ENCODE peak calls at places on chromosomes 5 and 9, in five cellular contexts. S is aorta, P is fibroblast of lung, Y is neural progenitor cell, W is psoas muscle. V is an unnamed sample.

GRCh38 chr5:118723021-118723338 is 265.4 kb downstream of the DTWD2 start:
- DNase-seq in S (no peak), W (no peak), Y (no peak), P (no peak), V (no peak)

GRCh38 chr5:32390819-32391591 is 53.5 kb downstream of the ZFR start:
- DNase-seq in Y (no peak), P (peak; percentile 94), W (no peak), S (no peak), V (no peak)

GRCh38 chr9:71353723-71354122 is 232.3 kb upstream of the TRPM3 start:
- DNase-seq in S (no peak), Y (no peak), W (no peak), P (no peak), V (no peak)

GRCh38 chr5:78320461-78320860 is 26.0 kb upstream of the AP3B1 start:
- DNase-seq in S (no peak), P (peak; percentile 62), W (no peak), Y (peak; percentile 42), V (peak; percentile 42)

GRCh38 chr9:129240581-129241211 is 62.6 kb upstream of the IER5L start:
- DNase-seq in S (peak; percentile 18), P (no peak), W (peak; percentile 2), Y (no peak), V (no peak)

GRCh38 chr5:31215236-31215635 is 21.8 kb downstream of the CDH6 start:
- DNase-seq in P (no peak), S (no peak), Y (no peak), W (no peak), V (no peak)

GRCh38 chr9:99873531-99873930 is 32.9 kb upstream of the STX17 start:
- DNase-seq in Y (no peak), P (peak; percentile 23), S (no peak), W (no peak), V (peak; percentile 83)

GRCh38 chr5:100823812-100824211 is 79.3 kb downstream of the ST8SIA4 start:
- DNase-seq in S (no peak), Y (no peak), P (no peak), W (no peak), V (no peak)

GRCh38 chr5:125536582-125536981 is 790.1 kb upstream of the ZNF608 start:
- DNase-seq in S (no peak), W (no peak), Y (no peak), P (peak; percentile 48), V (no peak)

GRCh38 chr5:151239237-151239861 is 13.6 kb upstream of the GM2A start:
- DNase-seq in S (peak; percentile 86), P (peak; percentile 78), W (peak; percentile 82), Y (peak; percentile 61), V (peak; percentile 77)

GRCh38 chr5:134140530-134141201 is 26.2 kb downstream of the TCF7 start:
- DNase-seq in P (peak; percentile 66), Y (peak; percentile 79), S (peak; percentile 71), W (peak; percentile 58), V (peak; percentile 88)
- H3K27ac ChIP-seq in P (no peak overlapping the region), Y (no peak overlapping the region), S (no peak overlapping the region), W (no peak overlapping the region), V (peak overlapping the region; percentile 16)

GRCh38 chr9:4497395-4497794 is 7.1 kb downstream of the SLC1A1 start:
- DNase-seq in P (no peak), W (no peak), Y (no peak), S (no peak), V (no peak)
- H3K27ac ChIP-seq in P (no peak overlapping the region), W (no peak overlapping the region), Y (no peak overlapping the region), S (no peak overlapping the region), V (no peak overlapping the region)

DNA sequence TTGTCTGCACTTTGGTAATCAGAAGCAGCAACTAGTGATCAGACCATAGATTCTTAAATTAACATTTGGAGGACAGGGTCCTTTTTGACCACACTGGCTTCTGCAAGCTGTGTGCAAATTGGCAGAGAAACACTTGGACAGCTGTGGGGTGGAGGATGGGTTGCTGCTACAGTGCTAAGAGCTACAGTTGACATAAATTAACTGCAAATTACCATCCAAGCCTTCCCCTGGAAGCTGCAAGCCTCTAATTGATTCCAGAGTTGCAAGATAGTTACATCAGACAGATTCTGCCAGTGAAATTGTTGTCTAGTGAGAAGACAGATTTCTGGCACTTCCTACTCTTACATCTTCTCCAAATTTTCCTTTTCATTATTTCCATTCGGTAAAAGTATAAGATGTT is 517.7 kb downstream of the DIRAS2 start:
- DNase-seq in Y (no peak), S (no peak), P (peak; percentile 65), W (no peak), V (no peak)
- H3K27ac ChIP-seq in Y (no peak overlapping the region), S (no peak overlapping the region), P (no peak overlapping the region), W (no peak overlapping the region), V (no peak overlapping the region)

GRCh38 chr5:16603701-16604100 is 13.1 kb downstream of the RETREG1 start:
- DNase-seq in Y (no peak), S (no peak), W (no peak), P (no peak), V (no peak)

GRCh38 chr5:16600397-16600796 is 16.4 kb downstream of the RETREG1 start:
- DNase-seq in S (peak; percentile 73), W (peak; percentile 44), P (peak; percentile 27), Y (no peak), V (no peak)

GRCh38 chr5:16602182-16602581 is 14.6 kb downstream of the RETREG1 start:
- DNase-seq in P (no peak), S (no peak), W (no peak), Y (no peak), V (no peak)

GRCh38 chr5:16603295-16603694 is 13.5 kb downstream of the RETREG1 start:
- DNase-seq in Y (no peak), P (no peak), W (no peak), S (no peak), V (no peak)

GRCh38 chr5:16600949-16601348 is 15.8 kb downstream of the RETREG1 start:
- DNase-seq in P (peak; percentile 3), W (no peak), S (no peak), Y (no peak), V (no peak)
- H3K27ac ChIP-seq in P (no peak overlapping the region), W (no peak overlapping the region), S (no peak overlapping the region), Y (no peak overlapping the region), V (no peak overlapping the region)

DNA sequence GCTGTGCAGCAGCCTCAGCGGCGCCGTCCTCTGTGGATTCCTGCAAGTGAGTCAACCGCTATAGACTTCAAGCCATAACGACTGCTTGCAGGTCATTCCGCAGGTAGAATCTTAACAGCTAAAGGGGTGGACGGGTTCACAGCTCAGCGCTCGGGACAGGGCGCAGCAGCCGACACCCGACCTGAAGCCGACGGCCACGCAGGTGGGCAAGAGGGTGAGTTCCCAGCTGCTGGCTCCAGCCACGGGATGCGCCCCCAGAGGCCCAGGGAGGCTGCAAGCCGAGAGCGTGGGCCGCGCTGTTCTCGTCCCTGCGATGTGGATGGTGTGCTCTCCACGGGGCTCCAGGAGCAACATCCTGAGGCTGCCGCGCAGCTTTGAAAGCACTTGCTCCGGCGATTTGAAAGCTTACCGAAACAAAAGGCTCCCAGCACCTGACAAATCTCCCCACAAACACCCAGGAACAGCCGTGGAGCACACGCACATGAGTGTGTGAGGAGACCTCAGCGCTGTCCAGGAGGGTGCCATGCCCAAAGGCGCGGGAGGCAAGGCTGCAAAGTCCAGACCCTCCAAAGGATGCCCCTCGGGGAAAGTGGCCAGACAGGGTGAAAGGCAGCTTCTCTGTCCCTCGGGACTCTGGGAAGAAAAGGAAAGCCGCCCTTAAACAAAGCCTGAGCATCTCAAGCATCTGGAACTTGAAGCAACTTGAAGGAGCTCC is 48.7 kb downstream of the EXD3 start:
- DNase-seq in W (no peak), S (peak; percentile 25), Y (no peak), P (no peak), V (no peak)
- H3K27ac ChIP-seq in W (no peak overlapping the region), S (no peak overlapping the region), Y (no peak overlapping the region), P (no peak overlapping the region), V (no peak overlapping the region)

GRCh38 chr9:137437691-137438590 is 3.2 kb downstream of the ENTPD8 start:
- DNase-seq in W (peak; percentile 9), Y (no peak), S (peak; percentile 40), P (no peak), V (no peak)

GRCh38 chr9:137434498-137435380 is 6.4 kb downstream of the ENTPD8 start:
- DNase-seq in P (no peak), Y (no peak), S (peak; percentile 53), W (peak; percentile 17), V (no peak)

GRCh38 chr9:137435381-137435891 is 5.7 kb downstream of the ENTPD8 start:
- DNase-seq in W (peak; percentile 13), Y (no peak), S (no peak), P (no peak), V (no peak)

GRCh38 chr9:137436761-137437600 is 4.2 kb downstream of the ENTPD8 start:
- DNase-seq in P (no peak), S (peak; percentile 43), Y (no peak), W (peak; percentile 12), V (no peak)

DNA sequence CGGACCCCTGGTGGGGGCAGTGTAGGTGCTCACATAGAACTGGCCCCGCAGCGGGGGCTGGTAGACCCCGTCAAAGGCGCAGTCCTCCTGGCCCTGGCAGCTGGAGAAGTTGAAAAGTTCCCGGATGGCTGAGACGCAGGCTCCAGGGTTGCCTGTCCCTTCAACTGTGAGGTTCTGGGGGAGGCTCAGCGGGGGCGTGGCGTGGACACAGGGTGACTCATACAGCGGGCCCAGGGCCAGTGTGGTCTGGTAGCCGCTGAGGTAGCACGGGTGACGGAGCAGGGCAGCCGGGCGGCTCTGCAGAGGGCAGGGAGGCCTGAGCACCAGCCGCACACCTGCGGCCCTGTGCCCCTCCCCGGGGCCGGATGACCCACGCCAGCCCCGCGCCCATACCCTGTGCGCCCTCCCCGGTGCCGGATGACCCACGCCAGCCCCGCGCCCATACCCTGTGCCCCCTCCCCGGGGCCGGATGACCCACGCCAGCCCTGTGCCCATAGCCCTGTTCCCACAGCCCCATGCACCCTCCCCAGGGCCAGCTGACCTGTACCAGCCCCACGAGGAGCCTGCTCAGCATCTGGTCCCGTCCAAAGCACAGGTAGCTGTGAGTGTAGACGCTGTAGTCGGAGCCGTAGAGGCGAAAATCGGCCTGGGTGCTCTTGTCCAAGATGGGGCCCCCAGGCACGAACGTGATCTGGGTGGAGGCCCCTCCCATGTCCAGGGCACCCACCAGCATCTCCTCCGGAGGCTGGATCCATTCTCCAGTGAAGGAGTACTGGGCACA is 5.0 kb downstream of the ENTPD8 start:
- DNase-seq in Y (no peak), S (peak; percentile 87), W (peak; percentile 80), P (peak; percentile 74), V (peak; percentile 90)
- H3K27ac ChIP-seq in Y (no peak overlapping the region), S (no peak overlapping the region), W (no peak overlapping the region), P (no peak overlapping the region), V (no peak overlapping the region)

GRCh38 chr5:65750938-65751337 is 28.9 kb downstream of the NLN start:
- DNase-seq in W (no peak), P (no peak), Y (no peak), S (no peak), V (no peak)
- H3K27ac ChIP-seq in W (no peak overlapping the region), P (no peak overlapping the region), Y (no peak overlapping the region), S (no peak overlapping the region), V (no peak overlapping the region)

GRCh38 chr5:108505608-108506007 is 123.7 kb upstream of the FBXL17 start:
- DNase-seq in W (no peak), S (no peak), Y (no peak), P (no peak), V (no peak)

GRCh38 chr5:108504974-108505373 is 123.1 kb upstream of the FBXL17 start:
- DNase-seq in P (no peak), Y (no peak), S (no peak), W (no peak), V (no peak)

GRCh38 chr5:108507631-108508030 is 125.7 kb upstream of the FBXL17 start:
- DNase-seq in P (no peak), Y (no peak), W (no peak), S (no peak), V (no peak)

GRCh38 chr5:108503986-108504385 is 122.1 kb upstream of the FBXL17 start:
- DNase-seq in S (no peak), P (no peak), Y (no peak), W (no peak), V (no peak)

GRCh38 chr5:108508976-108509375 is 127.1 kb upstream of the FBXL17 start:
- DNase-seq in P (no peak), Y (no peak), S (no peak), W (no peak), V (no peak)
- H3K27ac ChIP-seq in P (no peak overlapping the region), Y (no peak overlapping the region), S (no peak overlapping the region), W (no peak overlapping the region), V (no peak overlapping the region)

V was measured in PC-3.